ENCODE peak calls at places on chromosomes 4 and X, in five cellular contexts. One of them, this sample, is unnamed.

GRCh38 chr4:42809419-42810084 is 83.0 kb upstream of the GRXCR1 start:
- DNase-seq in astrocyte of the spinal cord: no peak
- DNase-seq in sigmoid colon: no peak
- DNase-seq in endodermal cell: no peak
- DNase-seq in upper lobe of left lung: no peak
- DNase-seq in this sample: no peak

GRCh38 chr4:2595436-2595835 is 59.0 kb downstream of the FAM193A start:
- DNase-seq in astrocyte of the spinal cord: no peak
- DNase-seq in sigmoid colon: no peak
- DNase-seq in endodermal cell: no peak
- DNase-seq in upper lobe of left lung: peak
- DNase-seq in this sample: no peak

GRCh38 chr4:22434895-22435294 is 81.0 kb downstream of the ADGRA3 start:
- DNase-seq in astrocyte of the spinal cord: peak
- DNase-seq in sigmoid colon: no peak
- DNase-seq in endodermal cell: peak
- DNase-seq in upper lobe of left lung: no peak
- DNase-seq in this sample: no peak

GRCh38 chr4:184529283-184529682 is 54.9 kb upstream of the IRF2 start:
- DNase-seq in astrocyte of the spinal cord: peak
- DNase-seq in sigmoid colon: no peak
- DNase-seq in endodermal cell: no peak
- DNase-seq in upper lobe of left lung: no peak
- DNase-seq in this sample: no peak

GRCh38 chrX:21738145-21738949 is 19.6 kb downstream of the SMPX start:
- DNase-seq in astrocyte of the spinal cord: peak
- DNase-seq in sigmoid colon: no peak
- DNase-seq in endodermal cell: peak
- DNase-seq in upper lobe of left lung: no peak
- DNase-seq in this sample: no peak

GRCh38 chr4:106929248-106929647 is 106.9 kb downstream of the DKK2 start:
- DNase-seq in astrocyte of the spinal cord: no peak
- DNase-seq in sigmoid colon: no peak
- DNase-seq in endodermal cell: no peak
- DNase-seq in upper lobe of left lung: no peak
- DNase-seq in this sample: no peak

GRCh38 chrX:68432648-68433047 is 647 bp downstream of the OPHN1 start:
- DNase-seq in astrocyte of the spinal cord: peak
- DNase-seq in sigmoid colon: no peak
- DNase-seq in endodermal cell: no peak
- DNase-seq in upper lobe of left lung: peak
- DNase-seq in this sample: no peak

GRCh38 chr4:89140168-89140759 is 28.9 kb downstream of the TIGD2 start:
- DNase-seq in astrocyte of the spinal cord: no peak
- DNase-seq in sigmoid colon: no peak
- DNase-seq in endodermal cell: no peak
- DNase-seq in upper lobe of left lung: no peak
- DNase-seq in this sample: no peak

GRCh38 chrX:666762-667161 is 36.2 kb downstream of the SHOX start:
- DNase-seq in astrocyte of the spinal cord: no peak
- DNase-seq in sigmoid colon: peak
- DNase-seq in endodermal cell: peak
- DNase-seq in upper lobe of left lung: no peak
- DNase-seq in this sample: no peak

GRCh38 chr4:108013332-108013731 is 23.6 kb downstream of the HADH start:
- DNase-seq in astrocyte of the spinal cord: no peak
- DNase-seq in sigmoid colon: no peak
- DNase-seq in endodermal cell: no peak
- DNase-seq in upper lobe of left lung: no peak
- DNase-seq in this sample: no peak
- TF ChIP-seq CTCF in astrocyte of the spinal cord: no peak
- TF ChIP-seq CTCF in sigmoid colon: no peak
- TF ChIP-seq CTCF in endodermal cell: no peak
- TF ChIP-seq CTCF in upper lobe of left lung: no peak
- TF ChIP-seq CTCF in this sample: no peak

GRCh38 chr4:156298230-156298629 is 344.6 kb upstream of the CTSO start:
- DNase-seq in astrocyte of the spinal cord: peak
- DNase-seq in sigmoid colon: peak
- DNase-seq in endodermal cell: no peak
- DNase-seq in upper lobe of left lung: no peak
- DNase-seq in this sample: no peak

GRCh38 chr4:156291317-156291716 is 337.7 kb upstream of the CTSO start:
- DNase-seq in astrocyte of the spinal cord: peak
- DNase-seq in sigmoid colon: no peak
- DNase-seq in endodermal cell: no peak
- DNase-seq in upper lobe of left lung: no peak
- DNase-seq in this sample: no peak

GRCh38 chr4:156295676-156296075 is 342.0 kb upstream of the CTSO start:
- DNase-seq in astrocyte of the spinal cord: no peak
- DNase-seq in sigmoid colon: no peak
- DNase-seq in endodermal cell: no peak
- DNase-seq in upper lobe of left lung: no peak
- DNase-seq in this sample: no peak

GRCh38 chr4:156293657-156294297 is 340.1 kb upstream of the CTSO start:
- DNase-seq in astrocyte of the spinal cord: peak
- DNase-seq in sigmoid colon: no peak
- DNase-seq in endodermal cell: no peak
- DNase-seq in upper lobe of left lung: no peak
- DNase-seq in this sample: no peak

DNA sequence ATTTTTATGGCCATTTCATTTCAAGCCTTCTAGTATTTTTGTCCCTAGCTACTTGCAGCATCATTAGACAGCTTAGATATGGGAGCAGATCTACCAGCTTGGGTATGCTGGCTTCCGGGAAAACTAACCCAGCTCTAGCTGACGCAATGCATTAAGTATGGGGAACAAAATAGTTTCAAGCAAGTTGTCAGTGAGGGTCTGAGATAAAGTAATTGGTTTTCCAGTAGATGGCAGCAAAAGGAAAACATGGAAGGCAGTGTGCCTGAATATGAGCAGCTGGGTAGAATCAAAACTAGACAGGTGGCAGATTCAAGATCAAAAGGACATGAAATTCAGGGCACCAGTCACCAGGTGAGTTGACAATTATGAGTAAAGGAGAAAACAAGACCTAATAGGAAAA is 340.9 kb upstream of the CTSO start:
- DNase-seq in astrocyte of the spinal cord: peak
- DNase-seq in sigmoid colon: no peak
- DNase-seq in endodermal cell: peak
- DNase-seq in upper lobe of left lung: peak
- DNase-seq in this sample: no peak
- TF ChIP-seq CTCF in astrocyte of the spinal cord: peak
- TF ChIP-seq CTCF in sigmoid colon: no peak
- TF ChIP-seq CTCF in endodermal cell: peak
- TF ChIP-seq CTCF in upper lobe of left lung: no peak
- TF ChIP-seq CTCF in this sample: peak

DNA sequence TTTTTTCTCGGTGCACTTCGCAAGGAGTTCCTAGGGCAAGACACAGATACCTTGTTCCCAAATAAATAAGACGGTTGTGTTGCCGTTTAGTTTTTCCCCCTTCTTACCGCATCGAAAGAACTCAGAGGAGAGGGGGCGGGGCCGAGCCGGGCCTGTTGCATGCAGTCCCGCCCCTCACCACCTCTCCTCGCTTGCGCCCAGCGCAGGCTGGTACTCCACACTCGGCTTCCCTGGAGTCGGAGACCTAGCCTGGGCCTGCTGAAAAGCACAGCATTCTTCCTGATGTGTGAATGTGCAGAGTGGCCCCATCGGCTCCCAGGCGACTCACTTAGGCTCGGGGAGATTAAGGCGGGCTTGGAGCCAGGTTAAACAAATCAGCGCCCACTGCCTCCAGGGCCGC is 26.1 kb upstream of the VMA21 start:
- DNase-seq in astrocyte of the spinal cord: no peak
- DNase-seq in sigmoid colon: no peak
- DNase-seq in endodermal cell: peak
- DNase-seq in upper lobe of left lung: no peak
- DNase-seq in this sample: no peak
- TF ChIP-seq CTCF in astrocyte of the spinal cord: no peak
- TF ChIP-seq CTCF in sigmoid colon: no peak
- TF ChIP-seq CTCF in endodermal cell: peak
- TF ChIP-seq CTCF in upper lobe of left lung: no peak
- TF ChIP-seq CTCF in this sample: peak

DNA sequence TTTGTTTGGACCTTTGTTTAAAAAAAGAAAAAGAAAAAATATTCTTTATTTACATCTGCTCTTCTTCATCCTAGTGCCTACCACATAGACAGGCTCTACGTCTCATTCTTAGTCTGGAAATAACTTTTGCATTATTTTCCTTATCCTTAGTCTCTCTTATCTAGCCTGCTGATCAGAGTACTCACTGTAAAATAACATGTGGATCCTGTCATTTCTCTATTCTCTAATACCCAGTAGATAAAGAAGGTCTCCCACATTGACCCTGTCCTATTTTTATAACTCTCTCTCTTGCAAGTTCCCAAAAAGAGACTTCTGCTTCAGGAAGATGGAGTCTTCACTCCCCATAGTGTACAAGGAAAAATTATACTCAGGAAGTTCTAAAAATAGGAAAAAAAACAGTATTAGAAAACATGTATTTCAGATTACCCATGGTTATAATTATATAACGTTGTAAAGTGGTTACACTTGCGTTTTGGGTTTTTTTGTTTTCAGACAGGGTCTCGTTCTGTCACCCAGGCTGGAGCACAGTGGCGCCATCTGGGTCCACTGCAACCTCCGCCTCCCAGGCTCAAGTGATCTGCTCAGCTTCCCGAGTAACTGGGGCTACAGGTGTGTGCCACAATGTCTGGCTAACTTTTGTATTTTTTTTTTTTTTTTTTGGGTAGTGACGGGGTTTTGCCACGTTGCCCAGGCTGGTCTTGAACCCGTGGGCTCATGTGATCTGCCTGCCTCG is 23.8 kb downstream of the ZFX start:
- DNase-seq in astrocyte of the spinal cord: no peak
- DNase-seq in sigmoid colon: no peak
- DNase-seq in endodermal cell: peak
- DNase-seq in upper lobe of left lung: no peak
- DNase-seq in this sample: no peak
- TF ChIP-seq CTCF in astrocyte of the spinal cord: no peak
- TF ChIP-seq CTCF in sigmoid colon: no peak
- TF ChIP-seq CTCF in endodermal cell: peak
- TF ChIP-seq CTCF in upper lobe of left lung: no peak
- TF ChIP-seq CTCF in this sample: no peak

DNA sequence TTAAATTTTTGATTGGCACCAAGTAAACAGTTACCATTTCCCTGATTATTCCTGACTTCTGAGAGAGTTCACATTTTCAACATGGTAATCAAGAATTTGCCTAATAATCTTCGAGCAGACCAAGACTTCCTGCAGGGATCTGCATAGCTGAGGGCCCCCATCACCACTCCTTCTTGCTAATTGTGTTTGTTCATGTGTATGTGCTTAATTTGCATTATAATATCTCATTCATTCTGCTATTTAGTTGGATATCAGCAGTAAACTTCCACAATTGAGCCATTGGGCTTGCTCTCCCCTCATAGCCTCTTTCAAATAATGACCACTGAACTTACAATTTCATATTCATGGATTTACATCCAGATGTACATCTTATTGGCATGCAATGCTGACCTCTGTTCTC is 292.5 kb downstream of the SPATA18 start:
- DNase-seq in astrocyte of the spinal cord: no peak
- DNase-seq in sigmoid colon: no peak
- DNase-seq in endodermal cell: no peak
- DNase-seq in upper lobe of left lung: no peak
- DNase-seq in this sample: no peak
- TF ChIP-seq CTCF in astrocyte of the spinal cord: no peak
- TF ChIP-seq CTCF in sigmoid colon: no peak
- TF ChIP-seq CTCF in endodermal cell: no peak
- TF ChIP-seq CTCF in upper lobe of left lung: no peak
- TF ChIP-seq CTCF in this sample: no peak

DNA sequence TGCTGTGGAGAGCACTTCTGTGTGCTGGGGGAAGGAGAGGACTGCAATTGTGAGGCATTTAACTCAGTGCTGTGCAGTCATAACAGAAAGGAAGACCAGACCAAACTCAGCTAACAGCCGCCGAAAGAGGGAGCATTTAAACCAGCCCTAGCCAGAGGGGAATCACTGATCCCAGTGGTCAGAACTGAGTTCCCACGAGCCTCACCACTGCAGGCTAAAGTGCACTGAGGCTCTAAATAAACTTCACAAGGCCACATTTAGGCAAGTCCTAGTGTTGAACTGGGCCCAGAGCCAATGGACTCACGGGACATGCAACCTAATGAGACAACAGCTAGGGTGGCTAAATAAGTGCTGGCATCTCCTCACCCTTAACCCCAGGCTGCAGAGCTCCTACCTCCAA is 20.4 kb downstream of the IQCM start:
- DNase-seq in astrocyte of the spinal cord: no peak
- DNase-seq in sigmoid colon: peak
- DNase-seq in endodermal cell: no peak
- DNase-seq in upper lobe of left lung: no peak
- DNase-seq in this sample: no peak
- TF ChIP-seq CTCF in astrocyte of the spinal cord: no peak
- TF ChIP-seq CTCF in sigmoid colon: no peak
- TF ChIP-seq CTCF in endodermal cell: no peak
- TF ChIP-seq CTCF in upper lobe of left lung: no peak
- TF ChIP-seq CTCF in this sample: no peak